ENCODE peak calls at places on chromosome 17, in nine cellular contexts. One of them, this sample, is unnamed.

GRCh38 chr17:60538726-60539125 is 12.7 kb upstream of the APPBP2 start:
- DNase-seq in H1: no peak
- DNase-seq in ascending aorta: no peak
- DNase-seq in MM.1S: no peak
- DNase-seq in heart left ventricle: no peak
- DNase-seq in A549: no peak
- DNase-seq in psoas muscle: no peak
- DNase-seq in GM12865: no peak
- DNase-seq in HCT116: no peak
- DNase-seq in this sample: peak; percentile 52

GRCh38 chr17:48646183-48647102 is 20.3 kb upstream of the HOXB9 start:
- DNase-seq in H1: peak; percentile 75
- DNase-seq in ascending aorta: no peak
- DNase-seq in MM.1S: no peak
- DNase-seq in heart left ventricle: no peak
- DNase-seq in A549: peak; percentile 80
- DNase-seq in psoas muscle: no peak
- DNase-seq in GM12865: peak; percentile 31
- DNase-seq in HCT116: peak; percentile 53
- DNase-seq in this sample: no peak

GRCh38 chr17:41583137-41584127 is 3.3 kb downstream of the KRT14 start:
- DNase-seq in H1: no peak
- DNase-seq in ascending aorta: no peak
- DNase-seq in MM.1S: no peak
- DNase-seq in heart left ventricle: no peak
- DNase-seq in A549: no peak
- DNase-seq in psoas muscle: no peak
- DNase-seq in GM12865: no peak
- DNase-seq in HCT116: no peak
- DNase-seq in this sample: no peak

GRCh38 chr17:60641810-60642220 is 35.8 kb upstream of the BCAS3 start:
- DNase-seq in H1: peak; percentile 48
- DNase-seq in ascending aorta: peak; percentile 74
- DNase-seq in MM.1S: peak; percentile 65
- DNase-seq in heart left ventricle: peak; percentile 65
- DNase-seq in A549: peak; percentile 85
- DNase-seq in psoas muscle: no peak
- DNase-seq in GM12865: peak; percentile 74
- DNase-seq in HCT116: peak; percentile 78
- DNase-seq in this sample: peak; percentile 83

GRCh38 chr17:42796066-42796758 is 2.3 kb downstream of the COA3 start:
- DNase-seq in H1: no peak
- DNase-seq in ascending aorta: no peak
- DNase-seq in MM.1S: no peak
- DNase-seq in heart left ventricle: no peak
- DNase-seq in A549: no peak
- DNase-seq in psoas muscle: no peak
- DNase-seq in GM12865: no peak
- DNase-seq in HCT116: no peak
- DNase-seq in this sample: no peak

GRCh38 chr17:10657866-10658265 is 757 bp upstream of the MYH3 start:
- DNase-seq in H1: no peak
- DNase-seq in ascending aorta: no peak
- DNase-seq in MM.1S: no peak
- DNase-seq in heart left ventricle: no peak
- DNase-seq in A549: no peak
- DNase-seq in psoas muscle: no peak
- DNase-seq in GM12865: no peak
- DNase-seq in HCT116: no peak
- DNase-seq in this sample: no peak

GRCh38 chr17:19741832-19742457 is 6.2 kb downstream of the ALDH3A1 start:
- DNase-seq in H1: no peak
- DNase-seq in ascending aorta: no peak
- DNase-seq in MM.1S: no peak
- DNase-seq in heart left ventricle: no peak
- DNase-seq in A549: no peak
- DNase-seq in psoas muscle: no peak
- DNase-seq in GM12865: no peak
- DNase-seq in HCT116: no peak
- DNase-seq in this sample: no peak

GRCh38 chr17:83053779-83054451 is 25.5 kb upstream of the METRNL start:
- DNase-seq in H1: peak; percentile 36
- DNase-seq in ascending aorta: peak; percentile 80
- DNase-seq in MM.1S: no peak
- DNase-seq in heart left ventricle: peak; percentile 60
- DNase-seq in A549: no peak
- DNase-seq in psoas muscle: peak; percentile 66
- DNase-seq in GM12865: peak; percentile 36
- DNase-seq in HCT116: no peak
- DNase-seq in this sample: no peak

GRCh38 chr17:70961341-70961740 is 792.0 kb downstream of the KCNJ2 start:
- DNase-seq in H1: no peak
- DNase-seq in ascending aorta: no peak
- DNase-seq in MM.1S: no peak
- DNase-seq in heart left ventricle: no peak
- DNase-seq in A549: no peak
- DNase-seq in psoas muscle: no peak
- DNase-seq in GM12865: no peak
- DNase-seq in HCT116: no peak
- DNase-seq in this sample: no peak

GRCh38 chr17:63996430-63997182 is 1.5 kb upstream of the PRR29 start:
- DNase-seq in H1: no peak
- DNase-seq in ascending aorta: peak; percentile 58
- DNase-seq in MM.1S: no peak
- DNase-seq in heart left ventricle: no peak
- DNase-seq in A549: no peak
- DNase-seq in psoas muscle: no peak
- DNase-seq in GM12865: no peak
- DNase-seq in HCT116: no peak
- DNase-seq in this sample: no peak

GRCh38 chr17:4043862-4044261 is 79.6 kb upstream of the ATP2A3 start:
- DNase-seq in H1: no peak
- DNase-seq in ascending aorta: no peak
- DNase-seq in MM.1S: peak; percentile 76
- DNase-seq in heart left ventricle: no peak
- DNase-seq in A549: no peak
- DNase-seq in psoas muscle: no peak
- DNase-seq in GM12865: peak; percentile 82
- DNase-seq in HCT116: no peak
- DNase-seq in this sample: no peak

GRCh38 chr17:40109471-40109824 is 9.1 kb upstream of the NR1D1 start:
- DNase-seq in H1: no peak
- DNase-seq in ascending aorta: no peak
- DNase-seq in MM.1S: peak; percentile 26
- DNase-seq in heart left ventricle: no peak
- DNase-seq in A549: no peak
- DNase-seq in psoas muscle: no peak
- DNase-seq in GM12865: no peak
- DNase-seq in HCT116: no peak
- DNase-seq in this sample: peak; percentile 38
- TF ChIP-seq CTCF in H1: peak; percentile 25
- TF ChIP-seq CTCF in ascending aorta: no peak
- TF ChIP-seq CTCF in MM.1S: no peak
- TF ChIP-seq CTCF in heart left ventricle: no peak
- TF ChIP-seq CTCF in A549: peak; percentile 16
- TF ChIP-seq CTCF in psoas muscle: no peak
- TF ChIP-seq CTCF in GM12865: no peak
- TF ChIP-seq CTCF in HCT116: peak; percentile 31
- TF ChIP-seq CTCF in this sample: peak; percentile 35

GRCh38 chr17:6857904-6858303 is 26.4 kb upstream of the TEKT1 start:
- DNase-seq in H1: no peak
- DNase-seq in ascending aorta: no peak
- DNase-seq in MM.1S: no peak
- DNase-seq in heart left ventricle: no peak
- DNase-seq in A549: no peak
- DNase-seq in psoas muscle: no peak
- DNase-seq in GM12865: no peak
- DNase-seq in HCT116: no peak
- DNase-seq in this sample: no peak

GRCh38 chr17:6853764-6854442 is 22.4 kb upstream of the TEKT1 start:
- DNase-seq in H1: peak; percentile 65
- DNase-seq in ascending aorta: no peak
- DNase-seq in MM.1S: peak; percentile 83
- DNase-seq in heart left ventricle: no peak
- DNase-seq in A549: peak; percentile 73
- DNase-seq in psoas muscle: no peak
- DNase-seq in GM12865: no peak
- DNase-seq in HCT116: peak; percentile 68
- DNase-seq in this sample: no peak

GRCh38 chr17:6862122-6862521 is 30.6 kb upstream of the TEKT1 start:
- DNase-seq in H1: no peak
- DNase-seq in ascending aorta: no peak
- DNase-seq in MM.1S: no peak
- DNase-seq in heart left ventricle: no peak
- DNase-seq in A549: no peak
- DNase-seq in psoas muscle: no peak
- DNase-seq in GM12865: no peak
- DNase-seq in HCT116: no peak
- DNase-seq in this sample: no peak

GRCh38 chr17:6856054-6856453 is 24.5 kb upstream of the TEKT1 start:
- DNase-seq in H1: no peak
- DNase-seq in ascending aorta: no peak
- DNase-seq in MM.1S: no peak
- DNase-seq in heart left ventricle: no peak
- DNase-seq in A549: no peak
- DNase-seq in psoas muscle: no peak
- DNase-seq in GM12865: no peak
- DNase-seq in HCT116: no peak
- DNase-seq in this sample: no peak

DNA sequence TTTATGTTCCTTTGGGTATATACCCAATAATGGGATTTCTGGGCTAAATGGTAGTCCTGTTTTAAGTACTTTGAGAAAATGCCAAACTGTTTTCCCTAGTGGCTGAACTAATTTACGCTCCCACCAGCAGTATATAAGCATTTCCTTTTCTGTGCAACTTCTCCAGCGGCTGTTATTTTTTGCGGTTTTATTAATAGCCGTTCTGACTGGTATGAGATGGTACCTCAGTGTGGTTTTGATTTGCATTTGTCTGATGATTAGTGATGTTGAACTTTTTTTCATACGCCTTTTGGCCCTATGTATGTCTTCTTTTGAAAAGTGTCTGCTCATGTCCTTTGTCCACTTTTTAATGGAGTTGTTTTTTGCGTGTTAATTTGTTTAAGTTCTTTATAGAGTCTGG is 25.8 kb upstream of the TEKT1 start:
- DNase-seq in H1: no peak
- DNase-seq in ascending aorta: no peak
- DNase-seq in MM.1S: no peak
- DNase-seq in heart left ventricle: no peak
- DNase-seq in A549: no peak
- DNase-seq in psoas muscle: no peak
- DNase-seq in GM12865: no peak
- DNase-seq in HCT116: no peak
- DNase-seq in this sample: no peak
- H3K4me3 ChIP-seq in H1: no peak overlapping the region
- H3K4me3 ChIP-seq in ascending aorta: no peak overlapping the region
- H3K4me3 ChIP-seq in MM.1S: no peak overlapping the region
- H3K4me3 ChIP-seq in heart left ventricle: no peak overlapping the region
- H3K4me3 ChIP-seq in A549: no peak overlapping the region
- H3K4me3 ChIP-seq in psoas muscle: no peak overlapping the region
- H3K4me3 ChIP-seq in GM12865: no peak overlapping the region
- H3K4me3 ChIP-seq in HCT116: no peak overlapping the region
- H3K4me3 ChIP-seq in this sample: no peak overlapping the region

GRCh38 chr17:14688134-14688533 is 387.3 kb downstream of the HS3ST3B1 start:
- DNase-seq in H1: no peak
- DNase-seq in ascending aorta: no peak
- DNase-seq in MM.1S: no peak
- DNase-seq in heart left ventricle: no peak
- DNase-seq in A549: peak; percentile 30
- DNase-seq in psoas muscle: no peak
- DNase-seq in GM12865: no peak
- DNase-seq in HCT116: no peak
- DNase-seq in this sample: peak; percentile 14
- TF ChIP-seq CTCF in H1: peak; percentile 53
- TF ChIP-seq CTCF in ascending aorta: no peak
- TF ChIP-seq CTCF in MM.1S: no peak
- TF ChIP-seq CTCF in heart left ventricle: no peak
- TF ChIP-seq CTCF in A549: no peak
- TF ChIP-seq CTCF in psoas muscle: no peak
- TF ChIP-seq CTCF in GM12865: no peak
- TF ChIP-seq CTCF in HCT116: no peak
- TF ChIP-seq CTCF in this sample: peak; percentile 31

GRCh38 chr17:57259817-57260216 is 3.5 kb downstream of the MSI2 start:
- DNase-seq in H1: peak; percentile 42
- DNase-seq in ascending aorta: no peak
- DNase-seq in MM.1S: no peak
- DNase-seq in heart left ventricle: no peak
- DNase-seq in A549: no peak
- DNase-seq in psoas muscle: no peak
- DNase-seq in GM12865: no peak
- DNase-seq in HCT116: no peak
- DNase-seq in this sample: no peak

GRCh38 chr17:57257911-57258885 is 1.9 kb downstream of the MSI2 start:
- DNase-seq in H1: peak; percentile 52
- DNase-seq in ascending aorta: no peak
- DNase-seq in MM.1S: no peak
- DNase-seq in heart left ventricle: no peak
- DNase-seq in A549: no peak
- DNase-seq in psoas muscle: no peak
- DNase-seq in GM12865: no peak
- DNase-seq in HCT116: no peak
- DNase-seq in this sample: no peak

GRCh38 chr17:57262557-57262956 is 6.2 kb downstream of the MSI2 start:
- DNase-seq in H1: no peak
- DNase-seq in ascending aorta: no peak
- DNase-seq in MM.1S: no peak
- DNase-seq in heart left ventricle: no peak
- DNase-seq in A549: no peak
- DNase-seq in psoas muscle: no peak
- DNase-seq in GM12865: no peak
- DNase-seq in HCT116: no peak
- DNase-seq in this sample: no peak

GRCh38 chr17:57261084-57261461 is 4.8 kb downstream of the MSI2 start:
- DNase-seq in H1: no peak
- DNase-seq in ascending aorta: no peak
- DNase-seq in MM.1S: no peak
- DNase-seq in heart left ventricle: no peak
- DNase-seq in A549: no peak
- DNase-seq in psoas muscle: no peak
- DNase-seq in GM12865: no peak
- DNase-seq in HCT116: no peak
- DNase-seq in this sample: no peak

DNA sequence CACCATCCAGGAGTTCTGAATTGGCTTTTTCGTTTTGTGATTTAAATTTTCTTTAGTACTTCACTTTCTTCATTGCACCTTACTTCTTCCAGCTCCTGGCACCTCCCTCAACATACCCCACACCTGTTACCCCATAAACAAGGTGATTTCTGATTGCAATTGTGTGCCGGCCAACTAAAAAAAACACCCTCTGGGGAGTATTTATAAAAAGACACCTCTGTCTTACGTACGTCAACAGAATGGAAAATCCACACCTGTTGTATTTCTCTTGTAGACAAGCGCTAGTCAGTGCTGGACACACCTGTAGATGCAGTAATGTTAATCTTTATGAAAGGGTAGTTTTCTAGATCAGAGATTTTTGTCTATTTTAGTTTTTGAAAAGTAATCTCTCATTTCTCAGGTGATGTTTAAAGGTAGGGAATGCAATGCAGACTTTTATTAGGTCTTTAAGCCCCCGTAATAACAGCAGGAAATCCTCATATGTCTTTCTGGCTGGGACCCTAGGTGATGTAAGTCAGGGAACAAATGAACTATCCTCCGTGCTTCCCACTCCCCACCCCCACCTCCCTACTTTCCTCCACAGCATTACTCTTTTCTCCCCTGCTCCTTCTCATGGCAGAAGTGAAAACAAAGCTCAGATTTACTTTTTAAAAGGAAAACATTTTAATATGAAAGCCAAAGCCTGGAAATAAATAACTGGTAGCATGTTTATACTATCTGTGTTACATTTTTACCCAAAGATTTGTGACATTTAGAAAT is 4.2 kb downstream of the MSI2 start:
- DNase-seq in H1: peak; percentile 23
- DNase-seq in ascending aorta: no peak
- DNase-seq in MM.1S: no peak
- DNase-seq in heart left ventricle: no peak
- DNase-seq in A549: no peak
- DNase-seq in psoas muscle: no peak
- DNase-seq in GM12865: no peak
- DNase-seq in HCT116: no peak
- DNase-seq in this sample: no peak
- H3K4me3 ChIP-seq in H1: peak overlapping the region; percentile 94
- H3K4me3 ChIP-seq in ascending aorta: no peak overlapping the region
- H3K4me3 ChIP-seq in MM.1S: no peak overlapping the region
- H3K4me3 ChIP-seq in heart left ventricle: no peak overlapping the region
- H3K4me3 ChIP-seq in A549: no peak overlapping the region
- H3K4me3 ChIP-seq in psoas muscle: no peak overlapping the region
- H3K4me3 ChIP-seq in GM12865: peak overlapping the region; percentile 87
- H3K4me3 ChIP-seq in HCT116: no peak overlapping the region
- H3K4me3 ChIP-seq in this sample: no peak overlapping the region

This sample was measured in fibroblast of mammary gland.